ENCODE peak calls at places on chromosomes 13 and 19, in nine cellular contexts. One of them, this sample, is unnamed.

GRCh38 chr13:113734826-113735125 is 24.2 kb upstream of the TMEM255B start:
- DNase-seq in mesothelial cell of epicardium: no peak
- DNase-seq in PC-3: no peak
- DNase-seq in right lobe of liver: no peak
- DNase-seq in B cell: no peak
- DNase-seq in nephron progenitor cell: no peak
- DNase-seq in heart right ventricle: no peak
- DNase-seq in cardiac muscle cell: no peak
- DNase-seq in IMR-90: no peak
- DNase-seq in this sample: no peak

GRCh38 chr19:35212241-35212640 is 16.3 kb downstream of the FAM187B start:
- DNase-seq in mesothelial cell of epicardium: no peak
- DNase-seq in PC-3: no peak
- DNase-seq in right lobe of liver: no peak
- DNase-seq in B cell: no peak
- DNase-seq in nephron progenitor cell: no peak
- DNase-seq in heart right ventricle: no peak
- DNase-seq in cardiac muscle cell: no peak
- DNase-seq in IMR-90: no peak
- DNase-seq in this sample: no peak

GRCh38 chr13:43874512-43875092 is 4.9 kb downstream of the CCDC122 start:
- DNase-seq in mesothelial cell of epicardium: no peak
- DNase-seq in PC-3: peak
- DNase-seq in right lobe of liver: no peak
- DNase-seq in B cell: no peak
- DNase-seq in nephron progenitor cell: no peak
- DNase-seq in heart right ventricle: no peak
- DNase-seq in cardiac muscle cell: peak
- DNase-seq in IMR-90: peak
- DNase-seq in this sample: peak

GRCh38 chr13:24693862-24694471 is 13.8 kb downstream of the ATP12A start:
- DNase-seq in mesothelial cell of epicardium: no peak
- DNase-seq in PC-3: peak
- DNase-seq in right lobe of liver: no peak
- DNase-seq in B cell: peak
- DNase-seq in nephron progenitor cell: peak
- DNase-seq in heart right ventricle: no peak
- DNase-seq in cardiac muscle cell: peak
- DNase-seq in IMR-90: peak
- DNase-seq in this sample: peak

GRCh38 chr13:64410654-64411053 is 2819.5 kb downstream of the PCDH9 start:
- DNase-seq in mesothelial cell of epicardium: no peak
- DNase-seq in PC-3: no peak
- DNase-seq in right lobe of liver: no peak
- DNase-seq in B cell: no peak
- DNase-seq in nephron progenitor cell: no peak
- DNase-seq in heart right ventricle: no peak
- DNase-seq in cardiac muscle cell: no peak
- DNase-seq in IMR-90: no peak
- DNase-seq in this sample: no peak

GRCh38 chr13:108495686-108496363 is 133.6 kb upstream of the MYO16 start:
- DNase-seq in mesothelial cell of epicardium: no peak
- DNase-seq in PC-3: no peak
- DNase-seq in right lobe of liver: no peak
- DNase-seq in B cell: no peak
- DNase-seq in nephron progenitor cell: peak
- DNase-seq in heart right ventricle: no peak
- DNase-seq in cardiac muscle cell: peak
- DNase-seq in IMR-90: no peak
- DNase-seq in this sample: no peak

GRCh38 chr13:33213024-33213795 is 72.3 kb downstream of the STARD13 start:
- DNase-seq in mesothelial cell of epicardium: no peak
- DNase-seq in PC-3: no peak
- DNase-seq in right lobe of liver: no peak
- DNase-seq in B cell: no peak
- DNase-seq in nephron progenitor cell: no peak
- DNase-seq in heart right ventricle: no peak
- DNase-seq in cardiac muscle cell: no peak
- DNase-seq in IMR-90: no peak
- DNase-seq in this sample: no peak

GRCh38 chr19:47417746-47418594 is 1.4 kb downstream of the MEIS3 start:
- DNase-seq in mesothelial cell of epicardium: no peak
- DNase-seq in PC-3: no peak
- DNase-seq in right lobe of liver: no peak
- DNase-seq in B cell: no peak
- DNase-seq in nephron progenitor cell: no peak
- DNase-seq in heart right ventricle: no peak
- DNase-seq in cardiac muscle cell: no peak
- DNase-seq in IMR-90: peak
- DNase-seq in this sample: no peak

GRCh38 chr19:1400281-1401137 is 833 bp downstream of the GAMT start:
- DNase-seq in mesothelial cell of epicardium: no peak
- DNase-seq in PC-3: no peak
- DNase-seq in right lobe of liver: peak
- DNase-seq in B cell: no peak
- DNase-seq in nephron progenitor cell: no peak
- DNase-seq in heart right ventricle: peak
- DNase-seq in cardiac muscle cell: peak
- DNase-seq in IMR-90: no peak
- DNase-seq in this sample: peak

GRCh38 chr19:34808566-34808965 is 35.6 kb upstream of the ZNF599 start:
- DNase-seq in mesothelial cell of epicardium: no peak
- DNase-seq in PC-3: peak
- DNase-seq in right lobe of liver: no peak
- DNase-seq in B cell: no peak
- DNase-seq in nephron progenitor cell: no peak
- DNase-seq in heart right ventricle: no peak
- DNase-seq in cardiac muscle cell: peak
- DNase-seq in IMR-90: peak
- DNase-seq in this sample: peak

GRCh38 chr19:46049597-46049996 is 8.8 kb upstream of the IGFL4 start:
- DNase-seq in mesothelial cell of epicardium: no peak
- DNase-seq in PC-3: no peak
- DNase-seq in right lobe of liver: no peak
- DNase-seq in B cell: no peak
- DNase-seq in nephron progenitor cell: no peak
- DNase-seq in heart right ventricle: no peak
- DNase-seq in cardiac muscle cell: no peak
- DNase-seq in IMR-90: no peak
- DNase-seq in this sample: no peak

GRCh38 chr13:95087746-95088305 is 213.4 kb downstream of the ABCC4 start:
- DNase-seq in mesothelial cell of epicardium: no peak
- DNase-seq in PC-3: peak
- DNase-seq in right lobe of liver: no peak
- DNase-seq in B cell: no peak
- DNase-seq in nephron progenitor cell: no peak
- DNase-seq in heart right ventricle: no peak
- DNase-seq in cardiac muscle cell: peak
- DNase-seq in IMR-90: peak
- DNase-seq in this sample: no peak

GRCh38 chr13:36297600-36298338 is at the start of gene CCDC169:
- DNase-seq in mesothelial cell of epicardium: peak
- DNase-seq in PC-3: peak
- DNase-seq in right lobe of liver: peak
- DNase-seq in B cell: peak
- DNase-seq in nephron progenitor cell: peak
- DNase-seq in heart right ventricle: peak
- DNase-seq in cardiac muscle cell: peak
- DNase-seq in IMR-90: peak
- DNase-seq in this sample: peak

DNA sequence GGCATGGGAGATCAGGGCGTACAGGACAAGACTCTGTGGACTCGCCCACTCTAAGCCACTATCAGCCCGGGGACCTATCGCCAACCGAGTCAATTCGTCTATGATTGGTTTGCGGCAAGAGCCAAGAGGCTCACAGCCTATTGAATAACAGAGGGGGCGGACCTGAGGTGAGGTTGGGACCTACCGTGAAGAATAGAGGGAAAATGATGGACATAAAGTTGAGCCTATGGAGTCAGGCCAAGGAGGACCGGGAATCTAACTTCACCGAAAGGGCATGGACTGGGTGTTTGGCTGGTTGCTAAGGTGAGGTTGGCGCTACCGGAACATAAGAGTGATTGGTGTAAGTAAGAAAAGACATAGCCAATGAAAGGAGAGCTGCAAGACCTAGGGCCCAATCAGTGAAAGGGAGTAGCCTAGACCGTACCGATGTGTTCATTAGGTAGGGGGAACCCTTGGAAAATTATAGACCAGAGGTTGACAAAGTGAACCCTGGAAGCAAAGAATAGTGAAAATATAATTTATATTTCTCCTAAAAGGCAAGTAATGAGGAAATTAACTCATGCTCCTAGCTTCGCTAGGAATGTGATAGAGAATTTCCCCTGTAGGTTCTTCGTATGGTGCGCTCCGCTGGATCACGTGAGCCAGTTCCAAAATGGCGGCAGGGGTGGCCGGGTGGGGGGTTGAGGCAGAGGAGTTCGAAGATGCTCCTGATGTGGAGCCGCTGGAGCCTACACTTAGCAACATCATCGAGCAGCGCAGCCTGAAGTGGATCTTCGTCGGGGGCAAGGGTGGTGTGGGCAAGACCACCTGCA is at the start of gene GET3:
- DNase-seq in mesothelial cell of epicardium: peak
- DNase-seq in PC-3: peak
- DNase-seq in right lobe of liver: peak
- DNase-seq in B cell: peak
- DNase-seq in nephron progenitor cell: peak
- DNase-seq in heart right ventricle: peak
- DNase-seq in cardiac muscle cell: peak
- DNase-seq in IMR-90: peak
- DNase-seq in this sample: peak
- TF ChIP-seq CTCF in mesothelial cell of epicardium: no peak
- TF ChIP-seq CTCF in PC-3: no peak
- TF ChIP-seq CTCF in right lobe of liver: no peak
- TF ChIP-seq CTCF in B cell: no peak
- TF ChIP-seq CTCF in nephron progenitor cell: no peak
- TF ChIP-seq CTCF in heart right ventricle: no peak
- TF ChIP-seq CTCF in cardiac muscle cell: no peak
- TF ChIP-seq CTCF in IMR-90: no peak
- TF ChIP-seq CTCF in this sample: no peak

DNA sequence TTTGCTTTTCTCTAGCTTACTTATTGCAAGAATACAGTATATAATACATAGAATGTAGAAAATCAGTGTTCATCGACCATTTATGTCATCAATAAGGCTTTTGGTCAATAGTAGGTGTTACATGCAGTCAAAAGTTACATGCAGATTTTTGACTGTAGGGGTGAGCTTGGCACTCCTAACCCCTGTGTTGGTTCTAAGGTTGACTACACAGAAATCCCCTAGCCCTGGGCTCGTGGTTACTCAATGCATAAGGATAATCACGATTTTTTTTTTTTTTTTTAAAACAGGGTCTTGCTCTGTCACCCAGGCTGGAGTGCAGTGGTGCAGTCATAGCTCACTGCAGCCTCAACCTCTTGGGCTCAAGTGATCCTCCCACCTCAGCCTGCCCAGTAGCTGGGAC is 4.0 kb upstream of the NWD1 start:
- DNase-seq in mesothelial cell of epicardium: no peak
- DNase-seq in PC-3: no peak
- DNase-seq in right lobe of liver: no peak
- DNase-seq in B cell: no peak
- DNase-seq in nephron progenitor cell: no peak
- DNase-seq in heart right ventricle: no peak
- DNase-seq in cardiac muscle cell: no peak
- DNase-seq in IMR-90: no peak
- DNase-seq in this sample: no peak
- TF ChIP-seq CTCF in mesothelial cell of epicardium: no peak
- TF ChIP-seq CTCF in PC-3: no peak
- TF ChIP-seq CTCF in right lobe of liver: no peak
- TF ChIP-seq CTCF in B cell: no peak
- TF ChIP-seq CTCF in nephron progenitor cell: no peak
- TF ChIP-seq CTCF in heart right ventricle: no peak
- TF ChIP-seq CTCF in cardiac muscle cell: no peak
- TF ChIP-seq CTCF in IMR-90: no peak
- TF ChIP-seq CTCF in this sample: no peak

GRCh38 chr19:57576661-57577060 is 2.0 kb downstream of the ZNF416 start:
- DNase-seq in mesothelial cell of epicardium: no peak
- DNase-seq in PC-3: no peak
- DNase-seq in right lobe of liver: no peak
- DNase-seq in B cell: no peak
- DNase-seq in nephron progenitor cell: no peak
- DNase-seq in heart right ventricle: no peak
- DNase-seq in cardiac muscle cell: no peak
- DNase-seq in IMR-90: no peak
- DNase-seq in this sample: no peak

GRCh38 chr19:57583521-57584416 is at the start of gene ZIK1:
- DNase-seq in mesothelial cell of epicardium: peak
- DNase-seq in PC-3: no peak
- DNase-seq in right lobe of liver: peak
- DNase-seq in B cell: peak
- DNase-seq in nephron progenitor cell: peak
- DNase-seq in heart right ventricle: peak
- DNase-seq in cardiac muscle cell: peak
- DNase-seq in IMR-90: peak
- DNase-seq in this sample: no peak

GRCh38 chr19:57583104-57583520 is 833 bp upstream of the ZIK1 start:
- DNase-seq in mesothelial cell of epicardium: no peak
- DNase-seq in PC-3: no peak
- DNase-seq in right lobe of liver: no peak
- DNase-seq in B cell: no peak
- DNase-seq in nephron progenitor cell: no peak
- DNase-seq in heart right ventricle: peak
- DNase-seq in cardiac muscle cell: no peak
- DNase-seq in IMR-90: no peak
- DNase-seq in this sample: no peak

DNA sequence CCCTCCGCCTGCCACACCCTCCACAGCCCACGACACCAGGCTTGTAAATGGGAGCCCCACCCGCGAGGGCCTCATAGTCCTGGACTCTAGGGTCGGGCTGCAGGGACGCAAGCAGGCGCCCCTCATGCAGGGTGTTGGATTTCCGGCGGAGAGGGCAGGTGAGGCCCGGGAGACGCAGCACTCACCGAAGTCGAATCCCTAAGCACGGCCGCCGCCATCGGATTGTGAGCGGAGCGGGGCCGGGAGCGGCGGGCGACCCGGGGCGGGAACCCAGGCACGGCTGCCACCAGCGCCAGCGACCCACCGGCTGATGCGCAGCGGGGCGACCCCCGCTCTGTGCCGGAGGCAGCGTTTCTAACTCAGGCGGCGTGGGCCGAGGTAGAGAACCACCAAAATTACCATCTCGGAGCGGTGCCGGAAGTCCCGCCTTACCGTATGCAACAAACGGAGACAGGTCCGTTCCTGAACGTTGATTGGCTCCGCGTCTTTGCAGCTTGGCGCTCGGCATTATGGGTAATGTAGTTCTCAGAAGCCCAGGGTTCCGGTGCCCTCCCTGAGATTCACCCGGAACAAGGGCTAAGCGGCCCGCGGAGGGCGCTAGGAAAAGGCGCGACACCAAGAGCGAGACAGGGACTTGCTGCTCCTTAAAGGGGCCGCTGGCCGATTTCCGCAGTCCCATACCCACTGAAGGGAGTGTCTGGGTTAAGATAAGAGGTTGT is at the start of gene ZNF416:
- DNase-seq in mesothelial cell of epicardium: peak
- DNase-seq in PC-3: peak
- DNase-seq in right lobe of liver: peak
- DNase-seq in B cell: peak
- DNase-seq in nephron progenitor cell: peak
- DNase-seq in heart right ventricle: peak
- DNase-seq in cardiac muscle cell: peak
- DNase-seq in IMR-90: peak
- DNase-seq in this sample: peak
- TF ChIP-seq CTCF in mesothelial cell of epicardium: no peak
- TF ChIP-seq CTCF in PC-3: peak
- TF ChIP-seq CTCF in right lobe of liver: no peak
- TF ChIP-seq CTCF in B cell: no peak
- TF ChIP-seq CTCF in nephron progenitor cell: no peak
- TF ChIP-seq CTCF in heart right ventricle: no peak
- TF ChIP-seq CTCF in cardiac muscle cell: peak
- TF ChIP-seq CTCF in IMR-90: peak
- TF ChIP-seq CTCF in this sample: no peak

GRCh38 chr13:81714513-81714912 is 1373.6 kb upstream of the SPRY2 start:
- DNase-seq in mesothelial cell of epicardium: no peak
- DNase-seq in PC-3: no peak
- DNase-seq in right lobe of liver: no peak
- DNase-seq in B cell: no peak
- DNase-seq in nephron progenitor cell: no peak
- DNase-seq in heart right ventricle: no peak
- DNase-seq in cardiac muscle cell: no peak
- DNase-seq in IMR-90: no peak
- DNase-seq in this sample: no peak
- TF ChIP-seq CTCF in mesothelial cell of epicardium: no peak
- TF ChIP-seq CTCF in PC-3: no peak
- TF ChIP-seq CTCF in right lobe of liver: no peak
- TF ChIP-seq CTCF in B cell: no peak
- TF ChIP-seq CTCF in nephron progenitor cell: no peak
- TF ChIP-seq CTCF in heart right ventricle: no peak
- TF ChIP-seq CTCF in cardiac muscle cell: no peak
- TF ChIP-seq CTCF in IMR-90: no peak
- TF ChIP-seq CTCF in this sample: no peak